ENCODE peak calls at places on chromosomes 13 and 19, in seven cellular contexts. One of them, this sample, is unnamed.

GRCh38 chr19:14381689-14382474 is 638 bp downstream of the ADGRE5 start:
- DNase-seq in aorta: no peak
- DNase-seq in fibroblast of pulmonary artery: peak
- DNase-seq in midbrain: no peak
- DNase-seq in adrenal gland: peak
- DNase-seq in cardiac muscle cell: no peak
- DNase-seq in WTC11: no peak
- DNase-seq in this sample: no peak

GRCh38 chr13:73580868-73581267 is 522.1 kb downstream of the KLF5 start:
- DNase-seq in aorta: no peak
- DNase-seq in WTC11: no peak
- DNase-seq in fibroblast of pulmonary artery: no peak
- DNase-seq in cardiac muscle cell: no peak
- DNase-seq in midbrain: no peak
- DNase-seq in adrenal gland: no peak
- DNase-seq in this sample: no peak

GRCh38 chr19:15243236-15243957 is 11.1 kb upstream of the EPHX3 start:
- DNase-seq in WTC11: no peak
- DNase-seq in aorta: no peak
- DNase-seq in adrenal gland: no peak
- DNase-seq in fibroblast of pulmonary artery: no peak
- DNase-seq in midbrain: no peak
- DNase-seq in cardiac muscle cell: no peak
- DNase-seq in this sample: no peak

GRCh38 chr19:7225741-7226140 is 68.5 kb downstream of the INSR start:
- DNase-seq in midbrain: no peak
- DNase-seq in adrenal gland: no peak
- DNase-seq in cardiac muscle cell: no peak
- DNase-seq in aorta: no peak
- DNase-seq in WTC11: no peak
- DNase-seq in fibroblast of pulmonary artery: no peak
- DNase-seq in this sample: no peak

GRCh38 chr13:28659611-28659970 is 661 bp downstream of the POMP start:
- DNase-seq in cardiac muscle cell: no peak
- DNase-seq in WTC11: no peak
- DNase-seq in aorta: no peak
- DNase-seq in fibroblast of pulmonary artery: peak
- DNase-seq in midbrain: no peak
- DNase-seq in adrenal gland: no peak
- DNase-seq in this sample: no peak

GRCh38 chr19:47188507-47189033 is 42.4 kb downstream of the BBC3 start:
- DNase-seq in cardiac muscle cell: no peak
- DNase-seq in WTC11: no peak
- DNase-seq in fibroblast of pulmonary artery: no peak
- DNase-seq in aorta: no peak
- DNase-seq in adrenal gland: no peak
- DNase-seq in midbrain: no peak
- DNase-seq in this sample: no peak

GRCh38 chr19:1619094-1619439 is 13.8 kb upstream of the UQCR11 start:
- DNase-seq in fibroblast of pulmonary artery: no peak
- DNase-seq in aorta: no peak
- DNase-seq in adrenal gland: no peak
- DNase-seq in midbrain: no peak
- DNase-seq in WTC11: no peak
- DNase-seq in cardiac muscle cell: no peak
- DNase-seq in this sample: no peak

GRCh38 chr19:49746206-49746958 is 16.7 kb downstream of the TSKS start:
- DNase-seq in fibroblast of pulmonary artery: peak
- DNase-seq in adrenal gland: peak
- DNase-seq in WTC11: peak
- DNase-seq in aorta: peak
- DNase-seq in midbrain: no peak
- DNase-seq in cardiac muscle cell: no peak
- DNase-seq in this sample: peak

GRCh38 chr13:48094404-48094780 is 512 bp downstream of the MED4 start:
- DNase-seq in cardiac muscle cell: peak
- DNase-seq in adrenal gland: no peak
- DNase-seq in fibroblast of pulmonary artery: no peak
- DNase-seq in midbrain: no peak
- DNase-seq in aorta: no peak
- DNase-seq in WTC11: no peak
- DNase-seq in this sample: no peak

GRCh38 chr13:51737609-51738008 is 66.4 kb downstream of the DHRS12 start:
- DNase-seq in fibroblast of pulmonary artery: no peak
- DNase-seq in cardiac muscle cell: no peak
- DNase-seq in aorta: no peak
- DNase-seq in midbrain: no peak
- DNase-seq in WTC11: no peak
- DNase-seq in adrenal gland: no peak
- DNase-seq in this sample: no peak

GRCh38 chr13:75480691-75481175 is 1.2 kb downstream of the TBC1D4 start:
- DNase-seq in WTC11: peak
- DNase-seq in cardiac muscle cell: peak
- DNase-seq in midbrain: no peak
- DNase-seq in adrenal gland: peak
- DNase-seq in aorta: peak
- DNase-seq in fibroblast of pulmonary artery: peak
- DNase-seq in this sample: peak

GRCh38 chr19:30344446-30345425 is 27.4 kb upstream of the ZNF536 start:
- DNase-seq in midbrain: peak
- DNase-seq in adrenal gland: no peak
- DNase-seq in WTC11: no peak
- DNase-seq in aorta: no peak
- DNase-seq in fibroblast of pulmonary artery: no peak
- DNase-seq in cardiac muscle cell: no peak
- DNase-seq in this sample: no peak

GRCh38 chr13:78787189-78787588 is 128.2 kb upstream of the OBI1 start:
- DNase-seq in cardiac muscle cell: no peak
- DNase-seq in adrenal gland: no peak
- DNase-seq in fibroblast of pulmonary artery: peak
- DNase-seq in aorta: no peak
- DNase-seq in WTC11: no peak
- DNase-seq in midbrain: no peak
- DNase-seq in this sample: no peak

GRCh38 chr13:40145139-40145538 is 489.7 kb downstream of the COG6 start:
- DNase-seq in cardiac muscle cell: no peak
- DNase-seq in aorta: no peak
- DNase-seq in WTC11: no peak
- DNase-seq in midbrain: no peak
- DNase-seq in adrenal gland: no peak
- DNase-seq in fibroblast of pulmonary artery: no peak
- DNase-seq in this sample: no peak

GRCh38 chr19:5953034-5953589 is 24.8 kb downstream of the RANBP3 start:
- DNase-seq in WTC11: no peak
- DNase-seq in adrenal gland: no peak
- DNase-seq in cardiac muscle cell: no peak
- DNase-seq in aorta: no peak
- DNase-seq in fibroblast of pulmonary artery: peak
- DNase-seq in midbrain: no peak
- DNase-seq in this sample: no peak

GRCh38 chr13:35733832-35734231 is 257.3 kb upstream of the MAB21L1 start:
- DNase-seq in midbrain: no peak
- DNase-seq in aorta: no peak
- DNase-seq in cardiac muscle cell: no peak
- DNase-seq in adrenal gland: no peak
- DNase-seq in fibroblast of pulmonary artery: peak
- DNase-seq in WTC11: no peak
- DNase-seq in this sample: no peak

GRCh38 chr19:38210458-38210987 is 13.5 kb downstream of the DPF1 start:
- DNase-seq in fibroblast of pulmonary artery: no peak
- DNase-seq in midbrain: peak
- DNase-seq in cardiac muscle cell: peak
- DNase-seq in WTC11: peak
- DNase-seq in adrenal gland: peak
- DNase-seq in aorta: no peak
- DNase-seq in this sample: no peak

GRCh38 chr13:93522486-93522885 is 295.9 kb downstream of the GPC6 start:
- DNase-seq in adrenal gland: no peak
- DNase-seq in aorta: no peak
- DNase-seq in WTC11: no peak
- DNase-seq in fibroblast of pulmonary artery: peak
- DNase-seq in midbrain: no peak
- DNase-seq in cardiac muscle cell: no peak
- DNase-seq in this sample: no peak

GRCh38 chr13:21657538-21657937 is 13.3 kb upstream of the FGF9 start:
- DNase-seq in cardiac muscle cell: no peak
- DNase-seq in midbrain: no peak
- DNase-seq in fibroblast of pulmonary artery: no peak
- DNase-seq in adrenal gland: no peak
- DNase-seq in aorta: no peak
- DNase-seq in WTC11: no peak
- DNase-seq in this sample: no peak